ENCODE peak calls at places on chromosome 15, in six cellular contexts. S is IMR-90, L is adipocyte, F is ovary, Y is endothelial cell of umbilical vein, M is PC-3. B is an unnamed sample.

GRCh38 chr15:77059761-77060345 is 11.1 kb downstream of the TSPAN3 start:
- DNase-seq in S (peak; percentile 15), L (peak; percentile 60), F (no peak), Y (peak; percentile 61), M (no peak), B (no peak)

GRCh38 chr15:71413419-71413818 is 298.1 kb downstream of the THSD4 start:
- DNase-seq in S (no peak), L (no peak), F (no peak), Y (no peak), M (no peak), B (no peak)

GRCh38 chr15:68833734-68834334 is 13.1 kb upstream of the ANP32A start:
- DNase-seq in S (no peak), L (no peak), F (no peak), Y (no peak), M (no peak), B (no peak)

GRCh38 chr15:61537337-61537736 is 308.2 kb upstream of the RORA start:
- DNase-seq in S (no peak), L (no peak), F (no peak), Y (no peak), M (no peak), B (no peak)

GRCh38 chr15:77836901-77837648 is 204.4 kb upstream of the LINGO1 start:
- DNase-seq in S (no peak), L (no peak), F (no peak), Y (no peak), M (no peak), B (no peak)

GRCh38 chr15:96334017-96334704 is 3.7 kb downstream of the NR2F2 start:
- DNase-seq in S (no peak), L (peak; percentile 34), F (no peak), Y (peak; percentile 40), M (peak; percentile 17), B (no peak)

GRCh38 chr15:90750186-90750585 is 33.0 kb downstream of the BLM start:
- DNase-seq in S (no peak), L (no peak), F (no peak), Y (no peak), M (no peak), B (no peak)

GRCh38 chr15:89139613-89140499 is 51.6 kb downstream of the ABHD2 start:
- DNase-seq in S (no peak), L (no peak), F (no peak), Y (no peak), M (no peak), B (no peak)

GRCh38 chr15:70289191-70289955 is 191.7 kb upstream of the TLE3 start:
- DNase-seq in S (no peak), L (peak; percentile 36), F (no peak), Y (no peak), M (peak; percentile 31), B (no peak)

GRCh38 chr15:85404922-85405293 is 24.5 kb downstream of the AKAP13 start:
- DNase-seq in S (peak; percentile 53), L (peak; percentile 42), F (no peak), Y (peak; percentile 90), M (peak; percentile 42), B (no peak)

GRCh38 chr15:45747426-45747825 is 112.6 kb downstream of the SQOR start:
- DNase-seq in S (no peak), L (no peak), F (no peak), Y (no peak), M (no peak), B (no peak)

GRCh38 chr15:76147906-76148553 is 88.2 kb downstream of the TMEM266 start:
- DNase-seq in S (peak; percentile 29), L (peak; percentile 64), F (peak; percentile 61), Y (peak; percentile 28), M (peak; percentile 79), B (no peak)

GRCh38 chr15:60115579-60116415 is 111.7 kb downstream of the FOXB1 start:
- DNase-seq in S (peak; percentile 19), L (peak; percentile 61), F (no peak), Y (no peak), M (peak; percentile 28), B (no peak)

GRCh38 chr15:78120523-78120922 is 10.7 kb downstream of the CIB2 start:
- DNase-seq in S (no peak), L (no peak), F (no peak), Y (no peak), M (no peak), B (no peak)

GRCh38 chr15:71336671-71337070 is 221.4 kb downstream of the THSD4 start:
- DNase-seq in S (no peak), L (no peak), F (no peak), Y (no peak), M (peak; percentile 49), B (no peak)

GRCh38 chr15:62606376-62607164 is 436.0 kb upstream of the TPM1 start:
- DNase-seq in S (peak; percentile 100), L (peak; percentile 93), F (no peak), Y (no peak), M (peak; percentile 94), B (no peak)

GRCh38 chr15:101381671-101382212 is 86.7 kb upstream of the SNRPA1 start:
- DNase-seq in S (no peak), L (no peak), F (no peak), Y (no peak), M (no peak), B (no peak)

GRCh38 chr15:86650084-86650483 is 570.4 kb downstream of the AGBL1 start:
- DNase-seq in S (no peak), L (no peak), F (no peak), Y (no peak), M (peak; percentile 32), B (no peak)

GRCh38 chr15:86653344-86654192 is 573.9 kb downstream of the AGBL1 start:
- DNase-seq in S (no peak), L (no peak), F (no peak), Y (no peak), M (peak; percentile 4), B (no peak)

GRCh38 chr15:86645861-86646393 is 566.3 kb downstream of the AGBL1 start:
- DNase-seq in S (no peak), L (no peak), F (no peak), Y (no peak), M (no peak), B (no peak)

GRCh38 chr15:86647810-86648440 is 568.3 kb downstream of the AGBL1 start:
- DNase-seq in S (no peak), L (no peak), F (no peak), Y (no peak), M (no peak), B (no peak)

DNA sequence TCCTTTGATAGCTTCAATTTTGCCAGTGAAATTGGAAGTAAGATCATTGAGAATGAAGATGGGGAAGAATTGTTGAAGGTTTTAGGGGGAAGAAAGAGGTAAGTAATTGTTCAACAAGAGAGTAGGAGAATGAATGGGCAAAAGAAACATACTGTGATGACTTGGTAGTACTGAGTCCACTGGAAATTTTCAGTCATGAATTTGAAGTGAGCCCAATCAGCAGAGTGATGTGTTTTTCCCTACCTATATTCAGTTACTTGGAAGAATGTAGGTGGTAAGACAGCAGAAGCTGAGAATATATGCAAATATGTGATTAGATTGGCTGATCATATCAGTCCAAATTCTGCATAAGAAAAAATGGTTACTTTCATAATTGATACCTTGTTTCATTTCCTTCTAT is 569.6 kb downstream of the AGBL1 start:
- DNase-seq in S (no peak), L (no peak), F (no peak), Y (no peak), M (no peak), B (no peak)
- H3K4me1 ChIP-seq in S (no peaks in the 10 kb centered on the region), L (no peaks in the 10 kb centered on the region), F (no peaks in the 10 kb centered on the region), Y (no peaks in the 10 kb centered on the region), M (no peaks in the 10 kb centered on the region), B (no peaks in the 10 kb centered on the region)

DNA sequence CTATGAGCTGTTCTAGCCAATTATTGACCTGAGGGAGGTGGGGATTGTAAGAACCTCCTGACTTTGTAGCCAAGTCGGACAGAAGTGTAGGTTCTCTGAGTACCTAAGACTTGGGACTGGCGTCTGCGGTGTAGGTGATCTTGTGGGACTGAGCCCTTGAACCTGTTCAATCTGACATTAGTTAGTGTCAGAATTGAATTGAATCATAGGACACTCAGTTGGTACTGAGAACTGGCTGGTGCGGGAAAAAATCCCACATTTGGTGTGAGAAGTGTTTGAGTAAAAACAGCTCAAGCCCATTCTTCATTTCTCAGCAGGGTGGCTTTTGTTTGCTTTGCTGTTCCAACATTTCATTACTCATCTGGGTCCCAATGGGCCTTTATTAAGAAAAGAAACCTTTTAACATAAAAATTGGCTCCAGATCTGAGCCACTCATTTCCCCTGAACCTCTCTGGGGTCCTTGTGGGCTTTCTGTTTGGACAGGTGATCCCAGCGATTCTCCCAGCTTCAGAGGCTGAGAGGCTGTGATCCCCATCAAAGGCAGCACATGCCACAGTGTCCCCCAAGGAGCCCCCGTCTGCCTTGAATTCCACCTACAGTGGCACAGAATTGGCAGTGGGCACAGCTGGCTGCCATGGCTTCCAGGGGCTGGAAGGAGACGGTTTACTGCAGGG is 150.8 kb downstream of the TJP1 start:
- DNase-seq in S (peak; percentile 36), L (no peak), F (no peak), Y (no peak), M (peak; percentile 82), B (no peak)
- H3K4me3 ChIP-seq in S (no peak overlapping the region), L (no peak overlapping the region), F (no peak overlapping the region), Y (no peak overlapping the region), M (peak overlapping the region; percentile 63), B (no peak overlapping the region)

GRCh38 chr15:52232327-52232726 is 41.1 kb upstream of the GNB5 start:
- DNase-seq in S (no peak), L (peak; percentile 25), F (no peak), Y (no peak), M (no peak), B (no peak)

GRCh38 chr15:52238149-52238548 is 47.0 kb upstream of the GNB5 start:
- DNase-seq in S (no peak), L (no peak), F (no peak), Y (no peak), M (no peak), B (no peak)

GRCh38 chr15:52233405-52233804 is 42.2 kb upstream of the GNB5 start:
- DNase-seq in S (peak; percentile 12), L (no peak), F (no peak), Y (no peak), M (no peak), B (no peak)

GRCh38 chr15:52234596-52235541 is 43.7 kb upstream of the GNB5 start:
- DNase-seq in S (no peak), L (no peak), F (no peak), Y (no peak), M (no peak), B (no peak)

GRCh38 chr15:52236015-52236414 is 44.8 kb upstream of the GNB5 start:
- DNase-seq in S (no peak), L (no peak), F (no peak), Y (no peak), M (no peak), B (no peak)
- H3K4me1 ChIP-seq in S (peaks cover 5% of the 10 kb centered on the region), L (peaks cover 10% of the 10 kb centered on the region), F (no peaks in the 10 kb centered on the region), Y (no peaks in the 10 kb centered on the region), M (no peaks in the 10 kb centered on the region), B (no peaks in the 10 kb centered on the region)

DNA sequence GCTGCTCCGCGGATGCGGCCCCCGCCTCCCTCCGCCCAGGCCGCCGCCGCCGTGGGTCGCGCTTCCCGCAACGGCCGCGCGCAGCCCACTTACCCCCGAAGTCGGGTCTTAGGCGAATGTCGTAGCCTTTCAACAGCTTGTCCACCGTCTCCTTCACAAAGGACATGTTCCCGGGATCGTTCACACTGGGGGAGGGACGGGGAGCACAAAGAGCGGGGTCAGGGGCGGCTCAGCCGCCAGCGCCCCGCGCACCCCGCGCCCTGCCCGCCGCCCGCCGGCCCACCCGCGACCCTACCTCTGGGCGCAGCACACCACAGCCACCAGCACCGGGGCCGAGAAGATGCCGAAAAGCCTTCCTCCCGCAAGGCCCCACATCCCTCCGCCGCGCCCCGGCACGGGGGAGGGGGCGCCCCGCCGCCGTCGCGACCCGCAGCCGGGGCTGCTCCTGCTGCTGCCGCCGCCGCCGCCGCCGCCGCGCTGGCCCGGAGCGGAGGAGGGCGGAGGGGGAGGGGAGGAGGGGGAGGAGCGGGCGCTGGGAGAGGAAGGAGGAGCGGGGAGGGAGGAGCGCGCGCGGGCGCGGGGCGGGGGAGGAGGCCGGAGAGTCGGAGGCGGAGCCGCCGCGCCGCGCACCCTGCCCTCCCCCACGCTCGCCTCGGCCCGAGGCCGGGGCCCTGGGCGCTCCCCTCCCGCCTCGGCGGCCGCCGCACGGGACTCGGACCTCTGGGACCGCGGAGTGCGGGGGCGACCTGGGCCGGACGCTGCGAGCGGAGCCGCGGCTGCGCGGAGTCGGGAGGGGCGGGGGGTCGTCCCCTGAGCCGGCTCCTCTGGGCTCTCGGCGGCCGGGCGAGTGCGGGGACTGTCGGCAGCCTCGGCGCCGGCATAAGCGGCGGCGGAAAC is at the start of gene GABRB3:
- DNase-seq in S (no peak), L (peak; percentile 9), F (peak; percentile 23), Y (no peak), M (no peak), B (no peak)
- H3K4me3 ChIP-seq in S (peak within 1 kb of the TSS; percentile 20), L (peak within 1 kb of the TSS; percentile 17), F (peak within 1 kb of the TSS; percentile 11), Y (no peak within 1 kb of the TSS), M (no peak within 1 kb of the TSS), B (peak within 1 kb of the TSS; percentile 85)

B was measured in iPS DF 6.9.